ENCODE peak calls at places on chromosomes 11 and 22, in four cellular contexts. A, R, Q and K are unnamed samples.

GRCh38 chr11:64608636-64609035 is 17.6 kb downstream of the SLC22A12 start:
- DNase-seq in A (no peak), R (no peak), Q (no peak), K (no peak)

GRCh38 chr11:8693555-8693954 is 11.0 kb downstream of the RPL27A start:
- DNase-seq in A (no peak), R (no peak), Q (no peak), K (no peak)

GRCh38 chr11:84384637-84385227 is 1098.6 kb upstream of the CCDC90B start:
- DNase-seq in A (peak), R (peak), Q (no peak), K (peak)

GRCh38 chr11:122491486-122491885 is 164.0 kb upstream of the UBASH3B start:
- DNase-seq in A (no peak), R (no peak), Q (no peak), K (no peak)

GRCh38 chr22:44368611-44369010 is 55.9 kb upstream of the SHISAL1 start:
- DNase-seq in A (no peak), R (no peak), Q (no peak), K (no peak)

GRCh38 chr11:61700221-61700620 is 20.0 kb downstream of the DAGLA start:
- DNase-seq in A (no peak), R (no peak), Q (no peak), K (no peak)

GRCh38 chr11:43833657-43834073 is 47.0 kb upstream of the ALKBH3 start:
- DNase-seq in A (no peak), R (no peak), Q (no peak), K (no peak)

GRCh38 chr11:5703741-5704536 is 14.3 kb downstream of the TRIM22 start:
- DNase-seq in A (no peak), R (no peak), Q (no peak), K (no peak)

GRCh38 chr11:13486926-13487660 is 8.7 kb downstream of the PTH start:
- DNase-seq in A (no peak), R (peak), Q (peak), K (no peak)

GRCh38 chr22:37145415-37146385 is 4.0 kb downstream of the IL2RB start:
- DNase-seq in A (no peak), R (no peak), Q (no peak), K (no peak)

GRCh38 chr22:45521178-45521577 is 18.5 kb downstream of the FBLN1 start:
- DNase-seq in A (no peak), R (no peak), Q (no peak), K (no peak)

GRCh38 chr11:114015117-114015516 is 40.2 kb downstream of the HTR3A start:
- DNase-seq in A (no peak), R (no peak), Q (no peak), K (no peak)

GRCh38 chr11:114019574-114019973 is 39.9 kb upstream of the ZBTB16 start:
- DNase-seq in A (no peak), R (no peak), Q (no peak), K (no peak)

GRCh38 chr11:114017723-114018122 is 41.8 kb upstream of the ZBTB16 start:
- DNase-seq in A (no peak), R (no peak), Q (no peak), K (no peak)

GRCh38 chr11:114019046-114019445 is 40.5 kb upstream of the ZBTB16 start:
- DNase-seq in A (no peak), R (no peak), Q (no peak), K (no peak)
- TF ChIP-seq CTCF in A (no peak), R (no peak), Q (no peak), K (no peak)

GRCh38 chr11:73327812-73328364 is 19.8 kb downstream of the ARHGEF17 start:
- DNase-seq in A (no peak), R (peak), Q (no peak), K (no peak)

GRCh38 chr11:73333173-73333572 is 25.1 kb downstream of the ARHGEF17 start:
- DNase-seq in A (no peak), R (no peak), Q (no peak), K (no peak)

GRCh38 chr11:73333626-73334199 is 25.6 kb downstream of the ARHGEF17 start:
- DNase-seq in A (no peak), R (no peak), Q (no peak), K (no peak)

GRCh38 chr11:73331138-73331916 is 23.3 kb downstream of the ARHGEF17 start:
- DNase-seq in A (no peak), R (no peak), Q (no peak), K (no peak)

GRCh38 chr11:73330569-73331093 is 22.6 kb downstream of the ARHGEF17 start:
- DNase-seq in A (no peak), R (peak), Q (no peak), K (no peak)
- TF ChIP-seq CTCF in A (peak), R (peak), Q (no peak), K (no peak)

DNA sequence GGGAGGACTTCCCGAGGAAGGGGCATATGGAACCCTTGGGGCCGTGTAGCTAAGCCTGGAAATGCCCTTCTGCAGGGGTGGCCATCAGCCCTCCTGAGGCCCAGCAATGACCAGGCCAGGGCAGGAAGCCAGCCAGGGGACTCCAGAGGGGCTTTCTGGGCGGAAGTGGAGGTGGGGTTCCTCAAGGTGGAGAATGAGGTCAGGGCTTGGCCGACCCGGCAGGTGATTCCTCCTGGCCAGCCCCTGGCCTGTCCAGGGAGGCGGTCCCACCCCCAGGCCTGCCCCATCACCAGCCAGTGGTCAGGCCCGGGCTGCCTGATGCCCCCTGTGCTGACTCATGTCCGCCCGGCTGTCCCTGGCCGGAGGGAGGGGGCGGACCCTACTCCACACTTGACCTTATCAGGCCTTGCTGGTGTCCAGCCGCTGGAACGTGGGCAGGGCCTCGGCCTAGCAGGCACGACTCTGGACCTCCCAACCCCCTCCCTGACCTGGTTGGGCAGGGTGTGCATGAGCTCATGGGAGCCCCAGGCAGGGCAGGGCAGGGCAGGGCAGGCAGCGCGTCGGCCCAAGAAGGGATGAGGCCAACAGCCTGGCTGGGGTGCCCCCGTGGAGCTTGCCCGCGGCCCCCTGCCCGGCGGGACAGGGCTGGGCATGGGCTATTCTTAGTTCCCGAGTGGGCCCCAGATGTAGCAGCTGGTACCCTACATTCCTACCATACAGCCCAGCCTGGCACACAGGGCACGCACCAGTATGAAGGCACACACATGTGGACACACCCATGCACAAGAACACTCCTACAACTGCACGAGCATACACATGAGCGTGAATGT is 35.9 kb downstream of the RPL3 start:
- DNase-seq in A (peak), R (no peak), Q (no peak), K (no peak)
- TF ChIP-seq CTCF in A (no peak), R (no peak), Q (no peak), K (no peak)

DNA sequence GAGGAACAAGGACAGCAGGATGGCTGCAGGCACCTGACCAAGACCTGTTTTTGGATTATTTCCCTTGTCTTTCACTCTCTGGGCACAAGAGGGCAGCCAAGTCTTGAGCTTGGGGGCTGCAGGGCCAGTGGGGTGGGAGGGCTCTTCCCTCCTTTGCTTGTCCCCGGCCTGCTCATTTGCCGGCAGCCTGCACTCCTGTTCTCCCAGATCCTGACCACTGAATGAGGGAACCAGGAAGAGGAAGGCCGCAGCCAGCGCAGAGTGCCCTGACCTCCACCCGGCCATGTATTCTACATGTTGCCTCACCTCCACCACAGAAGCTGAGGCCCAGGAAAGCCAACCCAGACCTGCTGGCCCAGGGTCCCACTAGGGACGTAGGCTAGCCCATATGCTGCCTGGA is 15.5 kb upstream of the NNMT start:
- DNase-seq in A (no peak), R (peak), Q (no peak), K (peak)
- TF ChIP-seq CTCF in A (peak), R (peak), Q (no peak), K (peak)

GRCh38 chr11:68707527-68707926 is 23.2 kb downstream of the GAL start:
- DNase-seq in A (no peak), R (no peak), Q (no peak), K (no peak)

GRCh38 chr11:68706237-68706636 is 21.9 kb downstream of the GAL start:
- DNase-seq in A (peak), R (no peak), Q (no peak), K (no peak)

GRCh38 chr11:68709064-68709463 is 24.7 kb downstream of the GAL start:
- DNase-seq in A (no peak), R (no peak), Q (no peak), K (no peak)

GRCh38 chr11:68710445-68710844 is 26.1 kb downstream of the GAL start:
- DNase-seq in A (no peak), R (no peak), Q (no peak), K (no peak)

DNA sequence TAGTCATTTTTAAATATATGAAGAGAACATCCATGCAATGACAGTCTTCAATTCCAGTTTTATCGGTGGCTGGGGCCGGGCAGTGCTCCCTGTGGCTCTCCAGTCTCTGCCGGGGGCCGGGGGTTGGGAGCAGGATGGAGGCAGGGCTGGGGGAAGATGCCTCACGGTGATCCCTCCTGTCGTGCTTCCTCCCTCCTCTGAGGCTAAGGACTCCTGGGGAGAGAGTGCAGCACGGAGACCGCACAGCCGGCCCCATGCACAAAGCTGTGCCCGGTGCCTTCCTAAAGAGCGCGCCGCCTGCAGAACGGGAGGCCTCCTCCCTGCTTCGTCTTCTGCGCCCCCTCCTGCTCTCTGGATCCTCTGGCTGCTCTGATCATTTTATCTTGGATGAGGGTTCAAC is 20.5 kb downstream of the GAL start:
- DNase-seq in A (no peak), R (no peak), Q (no peak), K (no peak)
- TF ChIP-seq CTCF in A (no peak), R (no peak), Q (no peak), K (no peak)

GRCh38 chr22:28604961-28605360 is 74.7 kb downstream of the TTC28 start:
- DNase-seq in A (no peak), R (no peak), Q (no peak), K (no peak)

GRCh38 chr22:28599693-28600092 is 79.9 kb downstream of the TTC28 start:
- DNase-seq in A (no peak), R (no peak), Q (no peak), K (no peak)

GRCh38 chr22:28597665-28598064 is 82.0 kb downstream of the TTC28 start:
- DNase-seq in A (no peak), R (no peak), Q (no peak), K (no peak)

GRCh38 chr22:28601915-28602314 is 77.7 kb downstream of the TTC28 start:
- DNase-seq in A (no peak), R (no peak), Q (no peak), K (no peak)

GRCh38 chr22:28600546-28601143 is 79.0 kb downstream of the TTC28 start:
- DNase-seq in A (no peak), R (no peak), Q (no peak), K (no peak)
- TF ChIP-seq CTCF in A (peak), R (no peak), Q (peak), K (peak)

GRCh38 chr11:70226967-70227366 is 23.9 kb downstream of the FADD start:
- DNase-seq in A (no peak), R (peak), Q (no peak), K (no peak)
- TF ChIP-seq CTCF in A (no peak), R (peak), Q (no peak), K (no peak)

GRCh38 chr11:82041764-82042163 is 691.9 kb downstream of the FAM181B start:
- DNase-seq in A (no peak), R (no peak), Q (no peak), K (no peak)
- TF ChIP-seq CTCF in A (no peak), R (no peak), Q (no peak), K (no peak)

DNA sequence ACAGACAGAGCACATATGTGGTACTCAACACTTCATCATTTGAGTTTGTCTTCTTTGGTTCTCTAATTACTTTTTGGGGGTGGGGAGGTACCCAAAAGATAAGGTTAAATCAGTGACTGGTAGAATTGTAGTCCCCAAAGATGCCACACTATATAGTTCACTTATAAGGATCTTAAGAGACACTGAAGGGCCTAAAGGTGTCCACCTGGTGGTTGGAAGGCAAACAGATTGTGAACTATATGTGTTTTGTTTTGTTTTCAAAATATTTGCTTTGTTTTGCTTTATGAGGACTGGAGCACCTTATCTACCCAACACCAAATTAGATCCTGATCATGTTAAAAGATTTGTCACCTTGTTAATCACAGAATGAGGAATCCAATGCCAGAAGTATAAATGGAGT is 136.1 kb downstream of the DCDC1 start:
- DNase-seq in A (no peak), R (no peak), Q (no peak), K (no peak)
- TF ChIP-seq CTCF in A (no peak), R (peak), Q (no peak), K (peak)